ENCODE peak calls at places on chromosomes 7 and 10, in seven cellular contexts. One of them, this sample, is unnamed.

GRCh38 chr7:88289505-88290129 is 17.1 kb downstream of the STEAP4 start:
- DNase-seq in kidney: no peak
- DNase-seq in heart left ventricle: no peak
- DNase-seq in GM12865: no peak
- DNase-seq in spleen: no peak
- DNase-seq in AG10803: no peak
- DNase-seq in PC-9: peak; percentile 64
- DNase-seq in this sample: no peak

GRCh38 chr10:129693382-129693781 is 226.3 kb downstream of the MGMT start:
- DNase-seq in kidney: no peak
- DNase-seq in heart left ventricle: no peak
- DNase-seq in GM12865: no peak
- DNase-seq in spleen: peak; percentile 63
- DNase-seq in AG10803: no peak
- DNase-seq in PC-9: no peak
- DNase-seq in this sample: no peak

GRCh38 chr10:46326971-46327370 is 40.2 kb downstream of the ANTXRL start:
- DNase-seq in kidney: peak; percentile 66
- DNase-seq in heart left ventricle: no peak
- DNase-seq in GM12865: no peak
- DNase-seq in spleen: no peak
- DNase-seq in AG10803: no peak
- DNase-seq in PC-9: no peak
- DNase-seq in this sample: no peak

GRCh38 chr10:68828833-68829232 is 1.5 kb downstream of the STOX1 start:
- DNase-seq in kidney: no peak
- DNase-seq in heart left ventricle: no peak
- DNase-seq in GM12865: no peak
- DNase-seq in spleen: peak; percentile 6
- DNase-seq in AG10803: no peak
- DNase-seq in PC-9: no peak
- DNase-seq in this sample: no peak

GRCh38 chr7:150327308-150327707 is 4.0 kb upstream of the ACTR3C start:
- DNase-seq in kidney: no peak
- DNase-seq in heart left ventricle: no peak
- DNase-seq in GM12865: no peak
- DNase-seq in spleen: no peak
- DNase-seq in AG10803: no peak
- DNase-seq in PC-9: no peak
- DNase-seq in this sample: no peak

GRCh38 chr10:88728107-88728763 is 22.2 kb downstream of the LIPK start:
- DNase-seq in kidney: peak; percentile 52
- DNase-seq in heart left ventricle: peak; percentile 57
- DNase-seq in GM12865: peak; percentile 49
- DNase-seq in spleen: peak; percentile 76
- DNase-seq in AG10803: no peak
- DNase-seq in PC-9: no peak
- DNase-seq in this sample: no peak

GRCh38 chr7:75531359-75531821 is 39.3 kb downstream of the SPDYE5 start:
- DNase-seq in kidney: no peak
- DNase-seq in heart left ventricle: no peak
- DNase-seq in GM12865: no peak
- DNase-seq in spleen: no peak
- DNase-seq in AG10803: no peak
- DNase-seq in PC-9: peak; percentile 80
- DNase-seq in this sample: peak; percentile 41

GRCh38 chr10:618229-618989 is 71.1 kb downstream of the DIP2C start:
- DNase-seq in kidney: peak; percentile 59
- DNase-seq in heart left ventricle: no peak
- DNase-seq in GM12865: no peak
- DNase-seq in spleen: peak; percentile 1
- DNase-seq in AG10803: no peak
- DNase-seq in PC-9: no peak
- DNase-seq in this sample: no peak

GRCh38 chr7:131945313-131945831 is 388.9 kb upstream of the PODXL start:
- DNase-seq in kidney: peak; percentile 78
- DNase-seq in heart left ventricle: peak; percentile 76
- DNase-seq in GM12865: peak; percentile 42
- DNase-seq in spleen: no peak
- DNase-seq in AG10803: peak; percentile 19
- DNase-seq in PC-9: peak; percentile 58
- DNase-seq in this sample: peak; percentile 65

GRCh38 chr7:95549818-95550529 is 46.3 kb downstream of the PDK4 start:
- DNase-seq in kidney: peak; percentile 91
- DNase-seq in heart left ventricle: peak; percentile 79
- DNase-seq in GM12865: no peak
- DNase-seq in spleen: no peak
- DNase-seq in AG10803: peak; percentile 31
- DNase-seq in PC-9: peak; percentile 80
- DNase-seq in this sample: peak; percentile 85

GRCh38 chr10:103171278-103171677 is 21.8 kb downstream of the NT5C2 start:
- DNase-seq in kidney: no peak
- DNase-seq in heart left ventricle: no peak
- DNase-seq in GM12865: no peak
- DNase-seq in spleen: no peak
- DNase-seq in AG10803: no peak
- DNase-seq in PC-9: no peak
- DNase-seq in this sample: no peak

GRCh38 chr10:16717617-16718395 is 99.4 kb downstream of the RSU1 start:
- DNase-seq in kidney: no peak
- DNase-seq in heart left ventricle: no peak
- DNase-seq in GM12865: no peak
- DNase-seq in spleen: no peak
- DNase-seq in AG10803: peak; percentile 84
- DNase-seq in PC-9: no peak
- DNase-seq in this sample: peak; percentile 6

GRCh38 chr7:108528183-108528712 is 2.3 kb upstream of the PNPLA8 start:
- DNase-seq in kidney: no peak
- DNase-seq in heart left ventricle: no peak
- DNase-seq in GM12865: no peak
- DNase-seq in spleen: no peak
- DNase-seq in AG10803: no peak
- DNase-seq in PC-9: peak; percentile 49
- DNase-seq in this sample: no peak

DNA sequence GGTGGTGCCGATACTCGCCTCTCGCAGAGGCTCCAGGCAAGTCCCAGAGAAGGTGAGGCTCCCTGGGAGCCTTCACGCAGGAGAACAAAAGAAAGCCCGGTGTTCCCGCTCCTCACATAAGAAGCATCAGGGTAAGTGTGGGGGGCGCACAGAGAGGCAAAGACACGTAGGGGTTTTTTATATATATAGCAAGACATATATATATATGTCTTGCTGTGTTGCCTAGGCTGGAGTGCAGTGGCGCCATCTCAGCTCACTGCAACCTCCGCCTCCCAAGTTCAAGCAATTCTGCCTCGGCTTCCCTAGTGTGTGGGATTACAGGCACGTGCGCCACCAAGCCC is 61.3 kb downstream of the PDIA4 start:
- DNase-seq in kidney: no peak
- DNase-seq in heart left ventricle: no peak
- DNase-seq in GM12865: no peak
- DNase-seq in spleen: no peak
- DNase-seq in AG10803: no peak
- DNase-seq in PC-9: no peak
- DNase-seq in this sample: no peak
- H3K4me3 ChIP-seq in kidney: no peak overlapping the region
- H3K4me3 ChIP-seq in heart left ventricle: peak overlapping the region; percentile 57
- H3K4me3 ChIP-seq in GM12865: no peak overlapping the region
- H3K4me3 ChIP-seq in spleen: peak overlapping the region; percentile 48
- H3K4me3 ChIP-seq in AG10803: peak overlapping the region; percentile 46
- H3K4me3 ChIP-seq in PC-9: peak overlapping the region; percentile 64
- H3K4me3 ChIP-seq in this sample: peak overlapping the region; percentile 49

GRCh38 chr7:87219545-87220025 is at the start of gene TMEM243:
- DNase-seq in kidney: peak; percentile 95
- DNase-seq in heart left ventricle: peak; percentile 92
- DNase-seq in GM12865: peak; percentile 93
- DNase-seq in spleen: peak; percentile 98
- DNase-seq in AG10803: peak; percentile 68
- DNase-seq in PC-9: peak; percentile 64
- DNase-seq in this sample: peak; percentile 62
- TF ChIP-seq CTCF in kidney: peak; percentile 33
- TF ChIP-seq CTCF in heart left ventricle: peak; percentile 3
- TF ChIP-seq CTCF in GM12865: peak; percentile 40
- TF ChIP-seq CTCF in spleen: peak; percentile 38
- TF ChIP-seq CTCF in AG10803: peak; percentile 21
- TF ChIP-seq CTCF in PC-9: no peak
- TF ChIP-seq CTCF in this sample: no peak

DNA sequence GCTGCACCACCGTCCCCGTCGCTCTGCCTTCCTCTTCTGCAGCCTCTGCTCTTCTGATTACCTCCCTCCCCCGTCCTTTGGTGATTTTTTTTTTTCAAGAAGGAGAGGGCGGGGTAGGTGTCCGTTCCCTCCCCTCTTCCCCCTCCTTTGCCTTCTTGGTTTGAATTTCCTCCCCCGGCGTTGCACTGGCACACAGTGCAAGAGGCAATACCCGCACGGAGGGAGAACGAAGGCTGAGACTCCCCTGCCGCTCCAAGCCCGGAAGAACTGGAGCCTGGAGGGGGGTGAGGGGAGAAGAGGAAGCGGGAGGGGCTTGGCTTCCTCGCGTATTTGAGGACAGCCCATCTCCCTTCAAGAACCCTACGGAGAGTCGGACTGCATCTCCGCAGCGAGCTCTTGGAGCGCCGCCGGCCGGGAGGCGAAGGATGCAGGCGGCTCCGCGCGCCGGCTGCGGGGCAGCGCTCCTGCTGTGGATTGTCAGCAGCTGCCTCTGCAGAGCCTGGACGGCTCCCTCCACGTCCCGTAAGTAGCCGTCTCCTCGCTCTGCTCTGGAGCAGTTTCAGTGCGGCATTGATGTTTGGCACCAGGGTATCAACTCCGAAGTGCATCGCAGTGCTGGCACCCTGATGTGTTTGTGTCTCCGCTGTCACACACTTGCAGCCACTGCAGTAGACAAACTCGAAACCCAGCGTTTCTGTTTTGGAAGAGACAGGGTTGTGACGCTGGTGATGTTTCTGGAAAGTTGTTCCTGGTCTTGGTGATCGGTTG is at the start of gene CNTNAP2:
- DNase-seq in kidney: peak; percentile 61
- DNase-seq in heart left ventricle: peak; percentile 59
- DNase-seq in GM12865: no peak
- DNase-seq in spleen: peak; percentile 57
- DNase-seq in AG10803: peak; percentile 2
- DNase-seq in PC-9: no peak
- DNase-seq in this sample: no peak
- H3K4me3 ChIP-seq in kidney: peak within 1 kb of the TSS; percentile 40
- H3K4me3 ChIP-seq in heart left ventricle: peak within 1 kb of the TSS; percentile 57
- H3K4me3 ChIP-seq in GM12865: no peak within 1 kb of the TSS
- H3K4me3 ChIP-seq in spleen: peak within 1 kb of the TSS; percentile 39
- H3K4me3 ChIP-seq in AG10803: peak within 1 kb of the TSS; percentile 47
- H3K4me3 ChIP-seq in PC-9: no peak within 1 kb of the TSS
- H3K4me3 ChIP-seq in this sample: peak within 1 kb of the TSS; percentile 11

GRCh38 chr10:124152781-124153600 is 59.6 kb upstream of the CHST15 start:
- DNase-seq in kidney: peak; percentile 86
- DNase-seq in heart left ventricle: peak; percentile 75
- DNase-seq in GM12865: peak; percentile 81
- DNase-seq in spleen: peak; percentile 88
- DNase-seq in AG10803: peak; percentile 76
- DNase-seq in PC-9: peak; percentile 84
- DNase-seq in this sample: peak; percentile 77
- TF ChIP-seq CTCF in kidney: no peak
- TF ChIP-seq CTCF in heart left ventricle: no peak
- TF ChIP-seq CTCF in GM12865: no peak
- TF ChIP-seq CTCF in spleen: no peak
- TF ChIP-seq CTCF in AG10803: no peak
- TF ChIP-seq CTCF in PC-9: no peak
- TF ChIP-seq CTCF in this sample: no peak

GRCh38 chr7:40483630-40484029 is 348.8 kb downstream of the SUGCT start:
- DNase-seq in kidney: no peak
- DNase-seq in heart left ventricle: no peak
- DNase-seq in GM12865: no peak
- DNase-seq in spleen: no peak
- DNase-seq in AG10803: no peak
- DNase-seq in PC-9: no peak
- DNase-seq in this sample: peak; percentile 20

GRCh38 chr7:40477094-40477493 is 342.3 kb downstream of the SUGCT start:
- DNase-seq in kidney: no peak
- DNase-seq in heart left ventricle: no peak
- DNase-seq in GM12865: no peak
- DNase-seq in spleen: no peak
- DNase-seq in AG10803: no peak
- DNase-seq in PC-9: no peak
- DNase-seq in this sample: no peak

DNA sequence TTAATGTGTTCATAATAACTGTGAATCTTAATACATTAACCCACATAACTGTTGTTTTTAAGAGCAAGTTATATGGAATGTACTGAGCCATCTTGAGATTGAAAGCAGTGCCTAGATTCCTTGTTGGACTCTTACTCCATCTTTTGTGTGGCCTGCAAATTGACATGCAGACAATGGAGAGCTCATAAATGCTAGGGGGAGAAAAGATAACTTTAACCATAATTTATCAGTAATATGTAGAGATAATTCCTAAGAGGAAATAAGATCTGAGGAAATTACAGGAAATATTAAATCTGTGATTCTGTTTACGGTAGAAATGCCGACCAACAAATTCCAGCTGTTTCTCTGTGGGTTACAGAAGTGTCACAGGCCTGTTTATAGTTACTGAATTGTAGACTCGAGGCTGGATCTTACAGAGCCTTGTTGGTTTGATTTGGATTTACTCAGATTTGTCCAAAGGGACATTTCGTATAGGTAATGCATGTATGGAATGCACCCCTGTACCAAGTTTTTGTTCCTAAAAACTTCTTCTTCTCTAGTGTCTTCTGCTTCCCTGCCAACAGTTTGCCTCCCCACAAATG is 348.1 kb downstream of the SUGCT start:
- DNase-seq in kidney: no peak
- DNase-seq in heart left ventricle: no peak
- DNase-seq in GM12865: no peak
- DNase-seq in spleen: no peak
- DNase-seq in AG10803: no peak
- DNase-seq in PC-9: no peak
- DNase-seq in this sample: no peak
- H3K4me3 ChIP-seq in kidney: no peak overlapping the region
- H3K4me3 ChIP-seq in heart left ventricle: no peak overlapping the region
- H3K4me3 ChIP-seq in GM12865: no peak overlapping the region
- H3K4me3 ChIP-seq in spleen: no peak overlapping the region
- H3K4me3 ChIP-seq in AG10803: no peak overlapping the region
- H3K4me3 ChIP-seq in PC-9: no peak overlapping the region
- H3K4me3 ChIP-seq in this sample: no peak overlapping the region

DNA sequence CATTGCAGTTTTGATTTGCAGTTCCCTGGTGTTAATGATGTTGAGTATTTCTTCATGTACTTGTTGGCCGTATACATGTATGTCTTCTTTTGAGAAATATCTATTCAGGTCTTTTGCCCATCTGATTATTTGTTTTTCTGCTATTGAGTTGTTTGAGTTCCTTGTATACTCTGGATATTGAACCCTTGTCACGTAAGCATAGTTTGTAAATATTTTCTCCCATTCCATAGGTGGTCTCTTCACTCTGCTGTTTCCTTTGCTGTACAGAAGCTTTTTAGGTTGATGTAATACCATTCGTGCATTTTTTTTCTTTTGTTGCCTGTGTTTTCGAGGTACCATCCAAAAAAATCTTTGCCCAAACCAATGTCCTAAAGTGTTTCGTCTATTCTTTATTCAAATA is 43.6 kb upstream of the LRRC17 start:
- DNase-seq in kidney: no peak
- DNase-seq in heart left ventricle: no peak
- DNase-seq in GM12865: no peak
- DNase-seq in spleen: no peak
- DNase-seq in AG10803: no peak
- DNase-seq in PC-9: no peak
- DNase-seq in this sample: no peak
- TF ChIP-seq CTCF in kidney: no peak
- TF ChIP-seq CTCF in heart left ventricle: no peak
- TF ChIP-seq CTCF in GM12865: no peak
- TF ChIP-seq CTCF in spleen: no peak
- TF ChIP-seq CTCF in AG10803: no peak
- TF ChIP-seq CTCF in PC-9: no peak
- TF ChIP-seq CTCF in this sample: no peak